ENCODE peak calls at places on chromosomes 6 and 20, in four cellular contexts. G is renal cortical epithelial cell, J is epithelial cell of esophagus, B is right cardiac atrium. W is an unnamed sample.

GRCh38 chr20:55057779-55058415 is 582.5 kb downstream of the DOK5 start:
- DNase-seq in J (peak), B (no peak), G (no peak), W (peak)

GRCh38 chr6:747921-748320 is 55.0 kb upstream of the EXOC2 start:
- DNase-seq in J (no peak), G (no peak), B (no peak), W (no peak)

GRCh38 chr6:42086046-42086664 is 35.8 kb downstream of the TAF8 start:
- DNase-seq in J (no peak), G (no peak), B (no peak), W (no peak)

GRCh38 chr6:8029243-8029870 is 34.8 kb downstream of the BLOC1S5 start:
- DNase-seq in B (no peak), J (peak), G (no peak), W (no peak)

GRCh38 chr6:78810698-78811097 is 56.7 kb upstream of the IRAK1BP1 start:
- DNase-seq in J (peak), B (no peak), G (no peak), W (peak)

GRCh38 chr20:38665094-38665493 is 59.2 kb upstream of the SLC32A1 start:
- DNase-seq in G (peak), J (no peak), B (no peak), W (no peak)

GRCh38 chr6:122289721-122290501 is 109.5 kb upstream of the HSF2 start:
- DNase-seq in G (peak), J (peak), B (no peak), W (no peak)

GRCh38 chr6:22880686-22881433 is 311.5 kb downstream of the HDGFL1 start:
- DNase-seq in G (peak), B (no peak), J (peak), W (peak)

GRCh38 chr20:56442381-56443365 is 25.8 kb upstream of the RTF2 start:
- DNase-seq in J (no peak), B (no peak), G (no peak), W (no peak)

GRCh38 chr6:169536446-169537170 is 165.2 kb downstream of the WDR27 start:
- DNase-seq in B (no peak), J (peak), G (peak), W (peak)

GRCh38 chr6:151209071-151209831 is 30.5 kb upstream of the AKAP12 start:
- DNase-seq in J (peak), G (peak), B (no peak), W (peak)

GRCh38 chr6:130359736-130360135 is 6.1 kb upstream of the TMEM200A start:
- DNase-seq in G (no peak), J (peak), B (no peak), W (peak)

GRCh38 chr20:14972690-14973089 is 635.3 kb upstream of the FLRT3 start:
- DNase-seq in G (no peak), J (no peak), B (no peak), W (no peak)

GRCh38 chr6:77456531-77457248 is 6.6 kb downstream of the HTR1B start:
- DNase-seq in B (peak), G (peak), J (peak), W (peak)

GRCh38 chr6:7008451-7008988 is 99.2 kb upstream of the RREB1 start:
- DNase-seq in J (no peak), B (no peak), G (no peak), W (no peak)